ENCODE peak calls at places on chromosomes 1 and 21, in seven cellular contexts. One of them, this sample, is unnamed.

GRCh38 chr1:62407398-62408009 is 29.3 kb upstream of the USP1 start:
- DNase-seq in activated CD8-positive, alpha-beta T cell treated with anti-CD3 and anti-CD28 coated beads for 36 hours: peak
- DNase-seq in sigmoid colon: no peak
- DNase-seq in K562: peak
- DNase-seq in GM06990: peak
- DNase-seq in coronary artery: no peak
- DNase-seq in lung: no peak
- DNase-seq in this sample: peak

GRCh38 chr1:93909146-93910050 is at the start of gene GCLM:
- DNase-seq in activated CD8-positive, alpha-beta T cell treated with anti-CD3 and anti-CD28 coated beads for 36 hours: peak
- DNase-seq in lung: peak
- DNase-seq in GM06990: peak
- DNase-seq in sigmoid colon: peak
- DNase-seq in coronary artery: peak
- DNase-seq in K562: peak
- DNase-seq in this sample: peak

GRCh38 chr1:227729881-227730629 is 5.0 kb downstream of the JMJD4 start:
- DNase-seq in K562: peak
- DNase-seq in sigmoid colon: no peak
- DNase-seq in GM06990: no peak
- DNase-seq in activated CD8-positive, alpha-beta T cell treated with anti-CD3 and anti-CD28 coated beads for 36 hours: peak
- DNase-seq in lung: no peak
- DNase-seq in coronary artery: no peak
- DNase-seq in this sample: peak

GRCh38 chr1:210123924-210124589 is 108.5 kb upstream of the SERTAD4 start:
- DNase-seq in coronary artery: no peak
- DNase-seq in sigmoid colon: no peak
- DNase-seq in K562: no peak
- DNase-seq in lung: no peak
- DNase-seq in activated CD8-positive, alpha-beta T cell treated with anti-CD3 and anti-CD28 coated beads for 36 hours: no peak
- DNase-seq in GM06990: no peak
- DNase-seq in this sample: no peak

GRCh38 chr1:151145158-151146071 is 1.0 kb downstream of the SEMA6C start:
- DNase-seq in GM06990: no peak
- DNase-seq in coronary artery: no peak
- DNase-seq in lung: no peak
- DNase-seq in K562: no peak
- DNase-seq in sigmoid colon: peak
- DNase-seq in activated CD8-positive, alpha-beta T cell treated with anti-CD3 and anti-CD28 coated beads for 36 hours: peak
- DNase-seq in this sample: no peak

GRCh38 chr1:215888159-215888558 is 321.1 kb downstream of the KCTD3 start:
- DNase-seq in lung: no peak
- DNase-seq in K562: no peak
- DNase-seq in activated CD8-positive, alpha-beta T cell treated with anti-CD3 and anti-CD28 coated beads for 36 hours: no peak
- DNase-seq in sigmoid colon: no peak
- DNase-seq in GM06990: no peak
- DNase-seq in coronary artery: no peak
- DNase-seq in this sample: no peak

GRCh38 chr1:51484591-51484990 is 34.5 kb downstream of the EPS15 start:
- DNase-seq in lung: no peak
- DNase-seq in sigmoid colon: no peak
- DNase-seq in coronary artery: no peak
- DNase-seq in GM06990: no peak
- DNase-seq in activated CD8-positive, alpha-beta T cell treated with anti-CD3 and anti-CD28 coated beads for 36 hours: no peak
- DNase-seq in K562: no peak
- DNase-seq in this sample: no peak

GRCh38 chr1:63827411-63828321 is 53.8 kb downstream of the ROR1 start:
- DNase-seq in K562: no peak
- DNase-seq in activated CD8-positive, alpha-beta T cell treated with anti-CD3 and anti-CD28 coated beads for 36 hours: no peak
- DNase-seq in lung: no peak
- DNase-seq in coronary artery: no peak
- DNase-seq in sigmoid colon: no peak
- DNase-seq in GM06990: no peak
- DNase-seq in this sample: no peak

GRCh38 chr21:36450511-36450910 is 29.4 kb downstream of the CLDN14 start:
- DNase-seq in GM06990: no peak
- DNase-seq in coronary artery: no peak
- DNase-seq in sigmoid colon: no peak
- DNase-seq in lung: no peak
- DNase-seq in K562: no peak
- DNase-seq in activated CD8-positive, alpha-beta T cell treated with anti-CD3 and anti-CD28 coated beads for 36 hours: no peak
- DNase-seq in this sample: no peak

GRCh38 chr1:97457446-97458089 is 463.3 kb downstream of the DPYD start:
- DNase-seq in sigmoid colon: no peak
- DNase-seq in GM06990: no peak
- DNase-seq in K562: no peak
- DNase-seq in activated CD8-positive, alpha-beta T cell treated with anti-CD3 and anti-CD28 coated beads for 36 hours: no peak
- DNase-seq in lung: no peak
- DNase-seq in coronary artery: no peak
- DNase-seq in this sample: no peak

GRCh38 chr1:232728507-232729263 is 76.5 kb upstream of the MAP10 start:
- DNase-seq in GM06990: no peak
- DNase-seq in coronary artery: no peak
- DNase-seq in K562: no peak
- DNase-seq in sigmoid colon: no peak
- DNase-seq in activated CD8-positive, alpha-beta T cell treated with anti-CD3 and anti-CD28 coated beads for 36 hours: no peak
- DNase-seq in lung: no peak
- DNase-seq in this sample: no peak

GRCh38 chr1:31654171-31654776 is 9.6 kb upstream of the PEF1 start:
- DNase-seq in activated CD8-positive, alpha-beta T cell treated with anti-CD3 and anti-CD28 coated beads for 36 hours: no peak
- DNase-seq in K562: no peak
- DNase-seq in coronary artery: no peak
- DNase-seq in GM06990: no peak
- DNase-seq in sigmoid colon: no peak
- DNase-seq in lung: no peak
- DNase-seq in this sample: no peak

GRCh38 chr1:161033751-161034150 is 5.0 kb downstream of the TSTD1 start:
- DNase-seq in sigmoid colon: no peak
- DNase-seq in activated CD8-positive, alpha-beta T cell treated with anti-CD3 and anti-CD28 coated beads for 36 hours: peak
- DNase-seq in GM06990: no peak
- DNase-seq in coronary artery: no peak
- DNase-seq in K562: no peak
- DNase-seq in lung: no peak
- DNase-seq in this sample: no peak

GRCh38 chr1:59512702-59513101 is 215.8 kb downstream of the FGGY start:
- DNase-seq in K562: no peak
- DNase-seq in lung: no peak
- DNase-seq in coronary artery: no peak
- DNase-seq in sigmoid colon: no peak
- DNase-seq in GM06990: no peak
- DNase-seq in activated CD8-positive, alpha-beta T cell treated with anti-CD3 and anti-CD28 coated beads for 36 hours: no peak
- DNase-seq in this sample: no peak

DNA sequence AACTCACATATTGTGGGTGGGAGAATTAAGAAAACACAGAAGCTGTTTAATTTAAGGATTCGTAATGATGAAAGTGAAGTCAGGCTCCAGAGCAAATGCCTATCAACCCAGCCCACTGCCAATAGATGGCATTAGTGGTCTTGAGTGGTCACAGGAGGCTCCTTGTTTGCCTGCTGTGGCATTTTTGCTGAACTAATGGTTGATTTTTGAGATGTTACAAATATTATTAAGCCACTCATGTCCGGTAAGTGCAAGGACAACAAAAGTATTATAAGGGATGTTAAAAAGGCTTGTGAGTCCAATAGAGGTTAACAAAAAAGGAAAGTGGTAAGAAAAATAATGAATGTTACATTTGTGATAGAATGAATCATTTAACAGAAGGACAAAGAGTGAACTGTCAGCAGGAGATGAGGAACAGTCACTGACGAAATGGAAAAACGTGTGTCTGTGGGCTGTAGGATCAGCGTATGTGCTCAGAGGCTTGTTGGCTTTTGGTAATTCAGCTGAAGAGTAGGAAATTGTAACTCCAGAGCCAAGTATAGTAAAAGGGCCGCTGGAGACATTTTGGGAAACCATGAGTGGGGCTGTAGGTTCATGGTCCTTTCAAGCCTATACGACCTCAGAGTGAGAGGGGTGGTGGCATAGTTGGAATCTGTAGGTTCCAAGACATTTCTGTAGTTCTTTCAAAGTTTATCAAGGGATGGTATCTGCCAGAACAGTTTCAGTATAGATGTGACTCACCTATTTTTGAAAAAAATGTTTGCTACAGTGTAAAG is 11.2 kb downstream of the SFT2D2 start:
- DNase-seq in GM06990: no peak
- DNase-seq in activated CD8-positive, alpha-beta T cell treated with anti-CD3 and anti-CD28 coated beads for 36 hours: peak
- DNase-seq in lung: no peak
- DNase-seq in sigmoid colon: no peak
- DNase-seq in coronary artery: no peak
- DNase-seq in K562: no peak
- DNase-seq in this sample: no peak
- TF ChIP-seq CTCF in GM06990: no peak
- TF ChIP-seq CTCF in activated CD8-positive, alpha-beta T cell treated with anti-CD3 and anti-CD28 coated beads for 36 hours: no peak
- TF ChIP-seq CTCF in lung: no peak
- TF ChIP-seq CTCF in sigmoid colon: no peak
- TF ChIP-seq CTCF in coronary artery: no peak
- TF ChIP-seq CTCF in K562: peak
- TF ChIP-seq CTCF in this sample: no peak

DNA sequence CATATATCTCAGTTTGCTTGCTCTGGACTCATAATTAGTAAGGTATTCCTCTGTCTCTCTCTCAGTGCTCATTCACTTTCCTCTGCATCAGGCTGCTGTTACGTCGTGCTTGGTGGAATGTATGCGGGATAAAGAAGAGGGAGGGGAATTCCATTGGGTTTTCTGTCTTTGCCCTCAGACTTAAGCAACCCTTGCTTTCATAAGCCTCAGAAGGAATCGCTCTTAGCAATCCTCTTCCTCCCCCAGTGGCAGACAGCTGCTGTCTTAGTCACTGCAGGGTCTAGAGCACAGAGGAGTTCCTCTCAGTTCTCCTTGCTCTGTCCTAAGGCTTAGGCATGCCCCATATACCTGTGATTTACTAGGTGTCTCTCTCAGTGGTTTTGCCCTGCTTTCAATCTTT is 19.1 kb upstream of the NTMT2 start:
- DNase-seq in lung: no peak
- DNase-seq in coronary artery: no peak
- DNase-seq in activated CD8-positive, alpha-beta T cell treated with anti-CD3 and anti-CD28 coated beads for 36 hours: no peak
- DNase-seq in K562: no peak
- DNase-seq in sigmoid colon: no peak
- DNase-seq in GM06990: peak
- DNase-seq in this sample: peak
- TF ChIP-seq CTCF in lung: no peak
- TF ChIP-seq CTCF in coronary artery: no peak
- TF ChIP-seq CTCF in activated CD8-positive, alpha-beta T cell treated with anti-CD3 and anti-CD28 coated beads for 36 hours: no peak
- TF ChIP-seq CTCF in K562: no peak
- TF ChIP-seq CTCF in sigmoid colon: no peak
- TF ChIP-seq CTCF in GM06990: peak
- TF ChIP-seq CTCF in this sample: peak

GRCh38 chr1:46691997-46692790 is 20.5 kb downstream of the TEX38 start:
- DNase-seq in K562: no peak
- DNase-seq in sigmoid colon: no peak
- DNase-seq in coronary artery: no peak
- DNase-seq in lung: no peak
- DNase-seq in GM06990: no peak
- DNase-seq in activated CD8-positive, alpha-beta T cell treated with anti-CD3 and anti-CD28 coated beads for 36 hours: no peak
- DNase-seq in this sample: no peak
- TF ChIP-seq CTCF in K562: no peak
- TF ChIP-seq CTCF in sigmoid colon: peak
- TF ChIP-seq CTCF in coronary artery: no peak
- TF ChIP-seq CTCF in lung: no peak
- TF ChIP-seq CTCF in GM06990: no peak
- TF ChIP-seq CTCF in activated CD8-positive, alpha-beta T cell treated with anti-CD3 and anti-CD28 coated beads for 36 hours: no peak
- TF ChIP-seq CTCF in this sample: no peak

GRCh38 chr1:112841825-112842224 is 114.2 kb downstream of the SLC16A1 start:
- DNase-seq in sigmoid colon: no peak
- DNase-seq in K562: no peak
- DNase-seq in lung: no peak
- DNase-seq in GM06990: no peak
- DNase-seq in coronary artery: no peak
- DNase-seq in activated CD8-positive, alpha-beta T cell treated with anti-CD3 and anti-CD28 coated beads for 36 hours: no peak
- DNase-seq in this sample: no peak
- TF ChIP-seq CTCF in sigmoid colon: no peak
- TF ChIP-seq CTCF in K562: no peak
- TF ChIP-seq CTCF in lung: no peak
- TF ChIP-seq CTCF in GM06990: no peak
- TF ChIP-seq CTCF in coronary artery: no peak
- TF ChIP-seq CTCF in activated CD8-positive, alpha-beta T cell treated with anti-CD3 and anti-CD28 coated beads for 36 hours: no peak
- TF ChIP-seq CTCF in this sample: no peak

DNA sequence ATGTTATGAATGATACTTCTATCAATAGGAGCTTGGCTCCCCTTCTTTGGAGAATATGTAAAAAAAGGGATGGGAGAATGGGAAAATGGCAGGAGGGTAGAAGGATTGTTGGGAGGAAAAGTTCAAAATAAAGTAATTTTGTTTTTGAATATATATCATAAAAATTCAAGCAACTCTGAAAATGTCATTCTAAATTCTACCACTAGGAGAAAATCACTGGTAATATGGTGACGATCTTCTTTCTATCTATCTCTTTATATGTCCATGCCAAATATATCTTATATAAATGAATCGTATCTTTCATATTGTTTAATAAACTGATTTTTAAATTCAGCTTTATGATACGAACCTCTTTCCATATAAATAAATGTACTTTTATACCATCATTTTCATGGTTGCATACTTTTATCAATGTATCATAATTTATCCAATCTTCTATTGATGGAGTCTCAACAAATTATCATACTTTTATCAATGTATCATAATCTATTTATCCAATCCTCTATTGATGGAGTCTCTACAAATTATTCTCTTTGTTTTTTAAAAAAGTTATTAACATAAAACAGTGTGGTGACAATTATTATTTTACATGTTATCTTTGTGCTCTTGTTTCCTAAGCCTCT is 73.7 kb upstream of the MARK1 start:
- DNase-seq in GM06990: no peak
- DNase-seq in sigmoid colon: no peak
- DNase-seq in lung: no peak
- DNase-seq in activated CD8-positive, alpha-beta T cell treated with anti-CD3 and anti-CD28 coated beads for 36 hours: no peak
- DNase-seq in K562: no peak
- DNase-seq in coronary artery: no peak
- DNase-seq in this sample: no peak
- TF ChIP-seq CTCF in GM06990: no peak
- TF ChIP-seq CTCF in sigmoid colon: no peak
- TF ChIP-seq CTCF in lung: no peak
- TF ChIP-seq CTCF in activated CD8-positive, alpha-beta T cell treated with anti-CD3 and anti-CD28 coated beads for 36 hours: peak
- TF ChIP-seq CTCF in K562: peak
- TF ChIP-seq CTCF in coronary artery: no peak
- TF ChIP-seq CTCF in this sample: no peak

GRCh38 chr1:117967472-117967871 is 37.9 kb downstream of the WDR3 start:
- DNase-seq in activated CD8-positive, alpha-beta T cell treated with anti-CD3 and anti-CD28 coated beads for 36 hours: no peak
- DNase-seq in K562: no peak
- DNase-seq in sigmoid colon: no peak
- DNase-seq in GM06990: no peak
- DNase-seq in coronary artery: no peak
- DNase-seq in lung: no peak
- DNase-seq in this sample: no peak
- TF ChIP-seq CTCF in activated CD8-positive, alpha-beta T cell treated with anti-CD3 and anti-CD28 coated beads for 36 hours: no peak
- TF ChIP-seq CTCF in K562: peak
- TF ChIP-seq CTCF in sigmoid colon: no peak
- TF ChIP-seq CTCF in GM06990: peak
- TF ChIP-seq CTCF in coronary artery: no peak
- TF ChIP-seq CTCF in lung: no peak
- TF ChIP-seq CTCF in this sample: no peak

DNA sequence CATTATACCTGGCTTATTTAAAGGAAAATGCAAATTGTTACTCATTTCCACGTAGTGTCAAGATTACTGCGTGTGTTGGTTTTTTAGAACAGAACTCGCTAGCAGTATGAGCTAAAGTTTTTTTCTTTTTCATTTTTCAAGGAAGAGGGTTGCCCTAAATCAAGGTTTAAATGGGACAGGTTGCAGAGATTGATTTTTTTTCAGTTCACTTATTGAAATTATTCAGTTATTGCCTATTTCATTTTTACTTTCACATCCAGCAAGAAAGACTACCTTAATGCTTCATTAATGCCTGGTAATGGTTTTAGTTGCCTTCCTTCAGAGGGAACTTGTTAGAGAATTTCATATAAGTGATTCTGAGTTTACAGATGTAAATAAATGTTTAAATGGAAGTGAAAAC is 5.6 kb downstream of the FAM20B start:
- DNase-seq in sigmoid colon: no peak
- DNase-seq in GM06990: no peak
- DNase-seq in activated CD8-positive, alpha-beta T cell treated with anti-CD3 and anti-CD28 coated beads for 36 hours: no peak
- DNase-seq in K562: no peak
- DNase-seq in coronary artery: no peak
- DNase-seq in lung: no peak
- DNase-seq in this sample: no peak
- TF ChIP-seq CTCF in sigmoid colon: no peak
- TF ChIP-seq CTCF in GM06990: no peak
- TF ChIP-seq CTCF in activated CD8-positive, alpha-beta T cell treated with anti-CD3 and anti-CD28 coated beads for 36 hours: no peak
- TF ChIP-seq CTCF in K562: no peak
- TF ChIP-seq CTCF in coronary artery: no peak
- TF ChIP-seq CTCF in lung: no peak
- TF ChIP-seq CTCF in this sample: no peak